ENCODE peak calls at places on chromosomes 2 and 18, in six cellular contexts. One of them, this sample, is unnamed. For H3K27me3, the result is how much of the 10 kb centered on the place peaks cover.

GRCh38 chr2:26561918-26562810 is 79.0 kb downstream of the CIB4 start:
- DNase-seq in SK-N-SH: peak
- DNase-seq in pancreas: peak
- DNase-seq in aorta: peak
- DNase-seq in vagina: no peak
- DNase-seq in Peyer's patch: no peak
- DNase-seq in this sample: no peak

GRCh38 chr2:230956827-230957755 is 32.0 kb upstream of the GPR55 start:
- DNase-seq in SK-N-SH: peak
- DNase-seq in pancreas: peak
- DNase-seq in aorta: peak
- DNase-seq in vagina: no peak
- DNase-seq in Peyer's patch: peak
- DNase-seq in this sample: no peak

GRCh38 chr2:28765316-28765715 is 13.7 kb downstream of the PPP1CB start:
- DNase-seq in SK-N-SH: no peak
- DNase-seq in pancreas: no peak
- DNase-seq in aorta: no peak
- DNase-seq in vagina: no peak
- DNase-seq in Peyer's patch: no peak
- DNase-seq in this sample: no peak

GRCh38 chr2:151381266-151381665 is 23.9 kb downstream of the TNFAIP6 start:
- DNase-seq in SK-N-SH: no peak
- DNase-seq in pancreas: no peak
- DNase-seq in aorta: no peak
- DNase-seq in vagina: no peak
- DNase-seq in Peyer's patch: no peak
- DNase-seq in this sample: no peak

GRCh38 chr2:137912358-137912757 is 51.9 kb upstream of the HNMT start:
- DNase-seq in SK-N-SH: no peak
- DNase-seq in pancreas: no peak
- DNase-seq in aorta: no peak
- DNase-seq in vagina: no peak
- DNase-seq in Peyer's patch: no peak
- DNase-seq in this sample: no peak

GRCh38 chr2:238095143-238095542 is 5.0 kb upstream of the ESPNL start:
- DNase-seq in SK-N-SH: no peak
- DNase-seq in pancreas: no peak
- DNase-seq in aorta: no peak
- DNase-seq in vagina: no peak
- DNase-seq in Peyer's patch: no peak
- DNase-seq in this sample: no peak

GRCh38 chr2:206798009-206798408 is 32.6 kb downstream of the FASTKD2 start:
- DNase-seq in SK-N-SH: no peak
- DNase-seq in pancreas: no peak
- DNase-seq in aorta: no peak
- DNase-seq in vagina: no peak
- DNase-seq in Peyer's patch: no peak
- DNase-seq in this sample: no peak

GRCh38 chr18:60668583-60668982 is 296.0 kb upstream of the MC4R start:
- DNase-seq in SK-N-SH: no peak
- DNase-seq in pancreas: no peak
- DNase-seq in aorta: no peak
- DNase-seq in vagina: no peak
- DNase-seq in Peyer's patch: no peak
- DNase-seq in this sample: no peak

GRCh38 chr2:158457092-158457825 is 507 bp downstream of the PKP4 start:
- DNase-seq in SK-N-SH: peak
- DNase-seq in pancreas: peak
- DNase-seq in aorta: peak
- DNase-seq in vagina: no peak
- DNase-seq in Peyer's patch: peak
- DNase-seq in this sample: peak

GRCh38 chr2:218961651-218962570 is 2.4 kb downstream of the CDK5R2 start:
- DNase-seq in SK-N-SH: peak
- DNase-seq in pancreas: no peak
- DNase-seq in aorta: no peak
- DNase-seq in vagina: no peak
- DNase-seq in Peyer's patch: no peak
- DNase-seq in this sample: no peak

GRCh38 chr18:70075906-70076305 is 128.2 kb upstream of the CD226 start:
- DNase-seq in SK-N-SH: no peak
- DNase-seq in pancreas: no peak
- DNase-seq in aorta: no peak
- DNase-seq in vagina: no peak
- DNase-seq in Peyer's patch: no peak
- DNase-seq in this sample: no peak

GRCh38 chr2:174039551-174040416 is 74.6 kb upstream of the SP3 start:
- DNase-seq in SK-N-SH: peak
- DNase-seq in pancreas: peak
- DNase-seq in aorta: peak
- DNase-seq in vagina: no peak
- DNase-seq in Peyer's patch: peak
- DNase-seq in this sample: peak

GRCh38 chr2:191631754-191632153 is 46.2 kb upstream of the NABP1 start:
- DNase-seq in SK-N-SH: no peak
- DNase-seq in pancreas: no peak
- DNase-seq in aorta: no peak
- DNase-seq in vagina: no peak
- DNase-seq in Peyer's patch: no peak
- DNase-seq in this sample: no peak

GRCh38 chr18:43161528-43161927 is 46.0 kb upstream of the RIT2 start:
- DNase-seq in SK-N-SH: no peak
- DNase-seq in pancreas: no peak
- DNase-seq in aorta: no peak
- DNase-seq in vagina: no peak
- DNase-seq in Peyer's patch: no peak
- DNase-seq in this sample: no peak

GRCh38 chr2:108927936-108928659 is 60.9 kb downstream of the EDAR start:
- DNase-seq in SK-N-SH: peak
- DNase-seq in pancreas: peak
- DNase-seq in aorta: peak
- DNase-seq in vagina: no peak
- DNase-seq in Peyer's patch: peak
- DNase-seq in this sample: peak

GRCh38 chr2:95052301-95052700 is 26.8 kb downstream of the MAL start:
- DNase-seq in SK-N-SH: no peak
- DNase-seq in pancreas: no peak
- DNase-seq in aorta: peak
- DNase-seq in vagina: no peak
- DNase-seq in Peyer's patch: no peak
- DNase-seq in this sample: no peak

GRCh38 chr2:6926071-6926732 is 9.0 kb downstream of the RNF144A start:
- DNase-seq in SK-N-SH: no peak
- DNase-seq in pancreas: no peak
- DNase-seq in aorta: no peak
- DNase-seq in vagina: no peak
- DNase-seq in Peyer's patch: no peak
- DNase-seq in this sample: no peak

GRCh38 chr2:100615886-100616285 is 53.1 kb downstream of the PDCL3 start:
- DNase-seq in SK-N-SH: no peak
- DNase-seq in pancreas: no peak
- DNase-seq in aorta: no peak
- DNase-seq in vagina: peak
- DNase-seq in Peyer's patch: no peak
- DNase-seq in this sample: no peak

GRCh38 chr2:10258326-10258725 is 44.4 kb upstream of the HPCAL1 start:
- DNase-seq in SK-N-SH: no peak
- DNase-seq in pancreas: peak
- DNase-seq in aorta: peak
- DNase-seq in vagina: no peak
- DNase-seq in Peyer's patch: no peak
- DNase-seq in this sample: no peak

GRCh38 chr2:70412294-70413075 is 110.6 kb upstream of the FAM136A start:
- DNase-seq in SK-N-SH: no peak
- DNase-seq in pancreas: no peak
- DNase-seq in aorta: no peak
- DNase-seq in vagina: no peak
- DNase-seq in Peyer's patch: no peak
- DNase-seq in this sample: no peak

GRCh38 chr2:43124667-43125057 is 101.7 kb downstream of the ZFP36L2 start:
- DNase-seq in SK-N-SH: no peak
- DNase-seq in pancreas: no peak
- DNase-seq in aorta: no peak
- DNase-seq in vagina: peak
- DNase-seq in Peyer's patch: no peak
- DNase-seq in this sample: no peak

GRCh38 chr2:48126180-48126579 is 219.9 kb upstream of the FBXO11 start:
- DNase-seq in SK-N-SH: no peak
- DNase-seq in pancreas: no peak
- DNase-seq in aorta: no peak
- DNase-seq in vagina: no peak
- DNase-seq in Peyer's patch: no peak
- DNase-seq in this sample: no peak

GRCh38 chr2:176709541-176709951 is 440.3 kb downstream of the MTX2 start:
- DNase-seq in SK-N-SH: no peak
- DNase-seq in pancreas: no peak
- DNase-seq in aorta: peak
- DNase-seq in vagina: no peak
- DNase-seq in Peyer's patch: no peak
- DNase-seq in this sample: no peak

DNA sequence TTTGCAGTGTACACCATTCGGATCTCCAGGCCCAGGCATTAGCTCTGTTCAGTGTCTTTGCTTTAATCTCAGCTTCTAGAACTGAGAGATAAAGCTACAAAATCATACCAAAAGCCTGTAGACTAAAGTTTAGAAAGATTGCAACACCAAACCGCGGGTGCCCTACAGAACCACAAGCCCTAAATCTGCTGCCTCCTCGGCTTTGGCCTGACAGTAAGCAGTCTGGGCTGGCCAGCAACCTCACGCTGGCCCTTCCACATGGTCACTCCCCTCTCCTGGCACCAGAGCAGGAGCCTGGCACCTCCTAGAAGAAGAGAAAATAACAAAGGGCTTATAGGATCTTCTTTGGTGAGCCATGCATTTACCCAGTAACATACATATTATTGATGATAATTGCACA is 8.9 kb upstream of the OSR1 start:
- DNase-seq in SK-N-SH: no peak
- DNase-seq in pancreas: no peak
- DNase-seq in aorta: no peak
- DNase-seq in vagina: no peak
- DNase-seq in Peyer's patch: no peak
- DNase-seq in this sample: no peak
- H3K27me3 ChIP-seq in SK-N-SH: under half
- H3K27me3 ChIP-seq in pancreas: under half
- H3K27me3 ChIP-seq in aorta: under half
- H3K27me3 ChIP-seq in vagina: under half
- H3K27me3 ChIP-seq in Peyer's patch: under half
- H3K27me3 ChIP-seq in this sample: under half

GRCh38 chr2:232308986-232309385 is 69.6 kb upstream of the ALPP start:
- DNase-seq in SK-N-SH: no peak
- DNase-seq in pancreas: no peak
- DNase-seq in aorta: no peak
- DNase-seq in vagina: no peak
- DNase-seq in Peyer's patch: no peak
- DNase-seq in this sample: no peak

GRCh38 chr2:232310690-232311089 is 67.9 kb upstream of the ALPP start:
- DNase-seq in SK-N-SH: no peak
- DNase-seq in pancreas: no peak
- DNase-seq in aorta: no peak
- DNase-seq in vagina: no peak
- DNase-seq in Peyer's patch: no peak
- DNase-seq in this sample: no peak

GRCh38 chr2:232307854-232308253 is 70.7 kb upstream of the ALPP start:
- DNase-seq in SK-N-SH: no peak
- DNase-seq in pancreas: no peak
- DNase-seq in aorta: no peak
- DNase-seq in vagina: no peak
- DNase-seq in Peyer's patch: no peak
- DNase-seq in this sample: no peak

GRCh38 chr2:232309592-232309991 is 69.0 kb upstream of the ALPP start:
- DNase-seq in SK-N-SH: no peak
- DNase-seq in pancreas: no peak
- DNase-seq in aorta: no peak
- DNase-seq in vagina: no peak
- DNase-seq in Peyer's patch: no peak
- DNase-seq in this sample: no peak

DNA sequence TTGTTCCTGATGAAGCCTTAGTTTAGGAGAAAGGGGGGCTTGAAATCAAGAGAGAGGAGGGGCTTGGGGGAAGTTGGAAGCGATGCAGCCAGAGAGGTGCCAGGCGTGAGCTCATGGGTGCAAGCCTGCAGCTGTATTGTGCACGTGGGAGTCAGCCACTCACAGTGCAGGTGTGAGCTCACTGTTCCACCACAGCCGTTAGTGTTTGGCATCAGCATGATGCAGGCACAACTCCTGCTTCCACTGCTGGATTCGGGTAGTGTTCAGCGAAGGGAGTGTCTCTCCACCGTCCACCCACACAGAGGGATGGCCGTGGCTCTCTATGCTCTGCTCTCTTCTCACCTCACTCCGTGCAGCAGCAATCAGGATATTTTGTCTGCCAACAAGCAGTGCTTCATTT is 68.4 kb upstream of the ALPP start:
- DNase-seq in SK-N-SH: no peak
- DNase-seq in pancreas: no peak
- DNase-seq in aorta: no peak
- DNase-seq in vagina: no peak
- DNase-seq in Peyer's patch: no peak
- DNase-seq in this sample: no peak
- H3K27ac ChIP-seq in SK-N-SH: no peak
- H3K27ac ChIP-seq in pancreas: no peak
- H3K27ac ChIP-seq in aorta: no peak
- H3K27ac ChIP-seq in vagina: no peak
- H3K27ac ChIP-seq in Peyer's patch: peak
- H3K27ac ChIP-seq in this sample: no peak

DNA sequence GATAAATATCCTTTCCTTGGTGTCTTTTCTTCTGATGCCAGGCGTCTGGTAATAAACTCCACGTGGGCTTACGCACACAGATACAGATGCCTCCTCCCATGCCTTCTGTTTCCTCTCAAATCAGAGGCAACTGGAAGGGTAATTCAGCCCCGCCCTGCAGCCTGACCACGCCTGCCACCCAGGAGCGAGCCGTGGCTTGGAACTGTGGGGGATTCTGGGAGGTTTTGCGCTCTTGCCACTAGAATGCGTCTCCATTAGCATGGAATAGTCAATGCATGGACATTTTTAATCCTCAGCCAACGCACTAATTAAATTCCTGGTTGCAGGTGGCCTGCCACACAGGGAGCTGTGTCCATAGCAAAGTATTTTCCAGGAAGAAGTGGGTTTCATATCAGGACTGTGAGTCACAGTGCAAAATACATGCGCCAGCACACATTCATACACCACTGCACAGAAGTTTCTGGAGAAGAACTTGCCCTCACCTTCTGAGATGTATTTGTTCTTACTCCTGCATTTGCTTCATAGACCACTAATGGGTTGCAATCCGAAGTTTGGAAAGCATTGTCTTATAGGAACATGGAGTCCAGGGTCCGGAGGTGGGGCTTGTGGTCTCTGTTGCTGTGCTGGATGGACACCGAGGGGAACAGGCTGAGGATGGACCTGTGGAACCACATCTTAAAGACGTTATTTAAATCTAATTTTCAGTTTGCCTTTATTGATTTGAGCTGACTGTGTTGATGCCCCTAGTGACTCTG is 151.4 kb downstream of the LDLRAD4 start:
- DNase-seq in SK-N-SH: no peak
- DNase-seq in pancreas: no peak
- DNase-seq in aorta: no peak
- DNase-seq in vagina: no peak
- DNase-seq in Peyer's patch: no peak
- DNase-seq in this sample: no peak
- H3K27me3 ChIP-seq in SK-N-SH: under half
- H3K27me3 ChIP-seq in pancreas: under half
- H3K27me3 ChIP-seq in aorta: under half
- H3K27me3 ChIP-seq in vagina: under half
- H3K27me3 ChIP-seq in Peyer's patch: under half
- H3K27me3 ChIP-seq in this sample: under half

GRCh38 chr2:127097841-127098651 is 8.9 kb downstream of the BIN1 start:
- DNase-seq in SK-N-SH: peak
- DNase-seq in pancreas: no peak
- DNase-seq in aorta: peak
- DNase-seq in vagina: no peak
- DNase-seq in Peyer's patch: no peak
- DNase-seq in this sample: no peak
- H3K27ac ChIP-seq in SK-N-SH: no peak
- H3K27ac ChIP-seq in pancreas: no peak
- H3K27ac ChIP-seq in aorta: no peak
- H3K27ac ChIP-seq in vagina: peak
- H3K27ac ChIP-seq in Peyer's patch: no peak
- H3K27ac ChIP-seq in this sample: no peak

This sample was measured in CD4-positive, alpha-beta T cell.